ENCODE peak calls at places on chromosome 6, in seven cellular contexts. D, M, Q, O, J, N and T are unnamed samples.

GRCh38 chr6:139230421-139230840 is 61.4 kb downstream of the TXLNB start:
- DNase-seq in D (peak; percentile 72), M (no peak), Q (peak; percentile 20), O (peak; percentile 40), J (no peak), N (no peak), T (peak; percentile 56)

GRCh38 chr6:16285467-16286150 is 47.2 kb downstream of the GMPR start:
- DNase-seq in D (no peak), M (no peak), Q (no peak), O (no peak), J (no peak), N (no peak), T (no peak)

GRCh38 chr6:1614767-1615650 is 5.3 kb downstream of the FOXC1 start:
- DNase-seq in D (no peak), M (no peak), Q (no peak), O (no peak), J (no peak), N (no peak), T (peak; percentile 94)

GRCh38 chr6:25578538-25578937 is 73.5 kb upstream of the SCGN start:
- DNase-seq in D (no peak), M (no peak), Q (no peak), O (peak; percentile 1), J (no peak), N (no peak), T (no peak)

GRCh38 chr6:3529721-3530120 is 72.9 kb upstream of the SLC22A23 start:
- DNase-seq in D (no peak), M (no peak), Q (no peak), O (no peak), J (no peak), N (no peak), T (no peak)

GRCh38 chr6:67606905-67607828 is 1027.9 kb upstream of the ADGRB3 start:
- DNase-seq in D (no peak), M (no peak), Q (no peak), O (no peak), J (no peak), N (no peak), T (no peak)

GRCh38 chr6:157627195-157627966 is 195.7 kb upstream of the SNX9 start:
- DNase-seq in D (no peak), M (no peak), Q (no peak), O (no peak), J (no peak), N (no peak), T (no peak)

GRCh38 chr6:169950558-169950957 is 199.1 kb downstream of the ERMARD start:
- DNase-seq in D (no peak), M (no peak), Q (peak; percentile 33), O (peak; percentile 26), J (no peak), N (no peak), T (peak; percentile 19)

GRCh38 chr6:130148181-130148580 is 74.6 kb downstream of the SAMD3 start:
- DNase-seq in D (no peak), M (no peak), Q (no peak), O (no peak), J (no peak), N (no peak), T (no peak)

GRCh38 chr6:145954985-145955384 is 9.2 kb downstream of the SHPRH start:
- DNase-seq in D (no peak), M (no peak), Q (no peak), O (no peak), J (no peak), N (no peak), T (no peak)

GRCh38 chr6:26175428-26176181 is 88.4 kb downstream of the HFE start:
- DNase-seq in D (no peak), M (peak; percentile 40), Q (peak; percentile 62), O (peak; percentile 45), J (peak; percentile 68), N (no peak), T (no peak)

GRCh38 chr6:39776581-39776980 is 15.6 kb upstream of the DAAM2 start:
- DNase-seq in D (no peak), M (no peak), Q (no peak), O (no peak), J (no peak), N (no peak), T (no peak)

GRCh38 chr6:52663120-52663934 is 7.6 kb upstream of the TMEM14A start:
- DNase-seq in D (peak; percentile 53), M (peak; percentile 63), Q (peak; percentile 71), O (peak; percentile 52), J (peak; percentile 78), N (no peak), T (peak; percentile 89)

GRCh38 chr6:31581511-31582229 is 554 bp downstream of the LTB start:
- DNase-seq in D (no peak), M (no peak), Q (no peak), O (no peak), J (no peak), N (no peak), T (peak; percentile 77)

GRCh38 chr6:85364354-85364753 is 85.5 kb upstream of the NT5E start:
- DNase-seq in D (no peak), M (peak; percentile 41), Q (peak; percentile 43), O (no peak), J (no peak), N (no peak), T (no peak)

GRCh38 chr6:21634582-21634981 is 41.0 kb downstream of the SOX4 start:
- DNase-seq in D (no peak), M (peak; percentile 62), Q (peak; percentile 82), O (no peak), J (peak; percentile 42), N (no peak), T (peak; percentile 91)